ENCODE peak calls at places on chromosomes 11 and 22, in four cellular contexts. One of them, this sample, is unnamed.

GRCh38 chr22:25048659-25049657 is 96.4 kb downstream of the KIAA1671 start:
- DNase-seq in stimulated activated CD4-positive, alpha-beta T cell treated with anti-CD3 and anti-CD28 coated beads, Interleukin-12 subunit alpha, Interleukin-12 subunit beta, amount 100 ng/mL, for 48 hours: peak
- DNase-seq in myocyte: peak
- DNase-seq in GF-D8: peak
- DNase-seq in this sample: peak

GRCh38 chr11:69403556-69404215 is 77.8 kb upstream of the LINC01488 start:
- DNase-seq in GF-D8: no peak
- DNase-seq in stimulated activated CD4-positive, alpha-beta T cell treated with anti-CD3 and anti-CD28 coated beads, Interleukin-12 subunit alpha, Interleukin-12 subunit beta, amount 100 ng/mL, for 48 hours: no peak
- DNase-seq in myocyte: no peak
- DNase-seq in this sample: no peak

GRCh38 chr11:69947772-69948255 is 128.6 kb upstream of the FGF3 start:
- DNase-seq in myocyte: no peak
- DNase-seq in stimulated activated CD4-positive, alpha-beta T cell treated with anti-CD3 and anti-CD28 coated beads, Interleukin-12 subunit alpha, Interleukin-12 subunit beta, amount 100 ng/mL, for 48 hours: no peak
- DNase-seq in GF-D8: no peak
- DNase-seq in this sample: no peak

GRCh38 chr11:2909145-2909914 is 19.9 kb downstream of the PHLDA2 start:
- DNase-seq in GF-D8: no peak
- DNase-seq in stimulated activated CD4-positive, alpha-beta T cell treated with anti-CD3 and anti-CD28 coated beads, Interleukin-12 subunit alpha, Interleukin-12 subunit beta, amount 100 ng/mL, for 48 hours: no peak
- DNase-seq in myocyte: no peak
- DNase-seq in this sample: no peak

GRCh38 chr11:130404727-130405126 is 23.7 kb downstream of the ADAMTS8 start:
- DNase-seq in stimulated activated CD4-positive, alpha-beta T cell treated with anti-CD3 and anti-CD28 coated beads, Interleukin-12 subunit alpha, Interleukin-12 subunit beta, amount 100 ng/mL, for 48 hours: no peak
- DNase-seq in GF-D8: no peak
- DNase-seq in myocyte: no peak
- DNase-seq in this sample: no peak

GRCh38 chr22:47371263-47372090 is 609.0 kb downstream of the TBC1D22A start:
- DNase-seq in stimulated activated CD4-positive, alpha-beta T cell treated with anti-CD3 and anti-CD28 coated beads, Interleukin-12 subunit alpha, Interleukin-12 subunit beta, amount 100 ng/mL, for 48 hours: no peak
- DNase-seq in myocyte: peak
- DNase-seq in GF-D8: no peak
- DNase-seq in this sample: no peak

GRCh38 chr11:118893662-118894061 is 10.0 kb downstream of the CXCR5 start:
- DNase-seq in myocyte: no peak
- DNase-seq in GF-D8: no peak
- DNase-seq in stimulated activated CD4-positive, alpha-beta T cell treated with anti-CD3 and anti-CD28 coated beads, Interleukin-12 subunit alpha, Interleukin-12 subunit beta, amount 100 ng/mL, for 48 hours: no peak
- DNase-seq in this sample: no peak

GRCh38 chr22:24819941-24820461 is 14.0 kb downstream of the SGSM1 start:
- DNase-seq in GF-D8: no peak
- DNase-seq in myocyte: no peak
- DNase-seq in stimulated activated CD4-positive, alpha-beta T cell treated with anti-CD3 and anti-CD28 coated beads, Interleukin-12 subunit alpha, Interleukin-12 subunit beta, amount 100 ng/mL, for 48 hours: no peak
- DNase-seq in this sample: no peak

GRCh38 chr11:16812274-16812673 is 73.8 kb downstream of the C11orf58 start:
- DNase-seq in myocyte: no peak
- DNase-seq in GF-D8: no peak
- DNase-seq in stimulated activated CD4-positive, alpha-beta T cell treated with anti-CD3 and anti-CD28 coated beads, Interleukin-12 subunit alpha, Interleukin-12 subunit beta, amount 100 ng/mL, for 48 hours: no peak
- DNase-seq in this sample: no peak

GRCh38 chr11:7116370-7116769 is 27.6 kb downstream of the RBMXL2 start:
- DNase-seq in stimulated activated CD4-positive, alpha-beta T cell treated with anti-CD3 and anti-CD28 coated beads, Interleukin-12 subunit alpha, Interleukin-12 subunit beta, amount 100 ng/mL, for 48 hours: no peak
- DNase-seq in myocyte: no peak
- DNase-seq in GF-D8: no peak
- DNase-seq in this sample: no peak

GRCh38 chr11:73242291-73243092 is 24.4 kb downstream of the P2RY2 start:
- DNase-seq in myocyte: peak
- DNase-seq in stimulated activated CD4-positive, alpha-beta T cell treated with anti-CD3 and anti-CD28 coated beads, Interleukin-12 subunit alpha, Interleukin-12 subunit beta, amount 100 ng/mL, for 48 hours: peak
- DNase-seq in GF-D8: no peak
- DNase-seq in this sample: peak

GRCh38 chr11:65445101-65445603 is 22.6 kb downstream of the NEAT1 start:
- DNase-seq in stimulated activated CD4-positive, alpha-beta T cell treated with anti-CD3 and anti-CD28 coated beads, Interleukin-12 subunit alpha, Interleukin-12 subunit beta, amount 100 ng/mL, for 48 hours: no peak
- DNase-seq in myocyte: peak
- DNase-seq in GF-D8: no peak
- DNase-seq in this sample: no peak

GRCh38 chr11:70422692-70423522 is 24.6 kb downstream of the CTTN start:
- DNase-seq in GF-D8: no peak
- DNase-seq in myocyte: no peak
- DNase-seq in stimulated activated CD4-positive, alpha-beta T cell treated with anti-CD3 and anti-CD28 coated beads, Interleukin-12 subunit alpha, Interleukin-12 subunit beta, amount 100 ng/mL, for 48 hours: no peak
- DNase-seq in this sample: no peak

GRCh38 chr11:124916370-124916710 is 2.7 kb upstream of the HEPN1 start:
- DNase-seq in myocyte: no peak
- DNase-seq in GF-D8: no peak
- DNase-seq in stimulated activated CD4-positive, alpha-beta T cell treated with anti-CD3 and anti-CD28 coated beads, Interleukin-12 subunit alpha, Interleukin-12 subunit beta, amount 100 ng/mL, for 48 hours: no peak
- DNase-seq in this sample: no peak

GRCh38 chr11:69642913-69643632 is 2.1 kb downstream of the CCND1 start:
- DNase-seq in GF-D8: peak
- DNase-seq in stimulated activated CD4-positive, alpha-beta T cell treated with anti-CD3 and anti-CD28 coated beads, Interleukin-12 subunit alpha, Interleukin-12 subunit beta, amount 100 ng/mL, for 48 hours: peak
- DNase-seq in myocyte: peak
- DNase-seq in this sample: peak

GRCh38 chr22:48806227-48806781 is 1021.4 kb downstream of the BRD1 start:
- DNase-seq in GF-D8: no peak
- DNase-seq in myocyte: no peak
- DNase-seq in stimulated activated CD4-positive, alpha-beta T cell treated with anti-CD3 and anti-CD28 coated beads, Interleukin-12 subunit alpha, Interleukin-12 subunit beta, amount 100 ng/mL, for 48 hours: no peak
- DNase-seq in this sample: no peak

This sample was measured in 8988T.